ENCODE peak calls at places on chromosomes 13 and 19, in nine cellular contexts. Q, X, C, J, A, U, I, F and Y are unnamed samples.

GRCh38 chr19:30883071-30883470 is 466.2 kb downstream of the TSHZ3 start:
- DNase-seq in X (no peak), J (no peak), F (no peak), Q (no peak), C (no peak), U (no peak), A (no peak), I (no peak), Y (no peak)

GRCh38 chr13:44768775-44769578 is 192.8 kb upstream of the TSC22D1 start:
- DNase-seq in J (no peak), X (no peak), A (no peak), F (no peak), C (no peak), Q (peak), U (no peak), I (no peak), Y (no peak)

GRCh38 chr19:38650180-38650775 is 2.8 kb downstream of the ACTN4 start:
- DNase-seq in A (no peak), I (peak), F (no peak), U (no peak), X (no peak), J (no peak), Q (no peak), C (no peak), Y (no peak)

GRCh38 chr13:60583196-60583908 is 186.3 kb downstream of the TDRD3 start:
- DNase-seq in J (no peak), A (peak), F (no peak), Q (peak), U (no peak), I (peak), X (no peak), C (no peak), Y (no peak)

GRCh38 chr13:110560606-110561334 is 752 bp downstream of the RAB20 start:
- DNase-seq in F (peak), Q (no peak), X (no peak), U (no peak), C (no peak), A (no peak), J (no peak), I (no peak), Y (no peak)

GRCh38 chr19:10888421-10888866 is 17.1 kb downstream of the CARM1 start:
- DNase-seq in U (no peak), X (no peak), F (no peak), A (no peak), I (no peak), J (no peak), Q (no peak), C (no peak), Y (no peak)

GRCh38 chr13:50645092-50645491 is 198.4 kb downstream of the DLEU7 start:
- DNase-seq in J (no peak), C (no peak), X (no peak), Q (peak), A (peak), U (no peak), F (no peak), I (no peak), Y (no peak)

GRCh38 chr19:17473041-17473440 is 2.7 kb downstream of the SLC27A1 start:
- DNase-seq in C (no peak), I (no peak), Q (peak), U (no peak), X (no peak), A (peak), F (no peak), J (no peak), Y (no peak)

GRCh38 chr19:10471909-10472308 is 31.2 kb downstream of the KEAP1 start:
- DNase-seq in X (no peak), I (no peak), J (no peak), Q (peak), U (no peak), A (peak), F (no peak), C (no peak), Y (no peak)

GRCh38 chr19:1001538-1002166 is 1.4 kb downstream of the GRIN3B start:
- DNase-seq in A (no peak), U (peak), J (peak), Q (no peak), F (no peak), I (peak), C (peak), X (no peak), Y (peak)

GRCh38 chr19:44758596-44758995 is 10.1 kb downstream of the BCL3 start:
- DNase-seq in U (no peak), A (no peak), Q (no peak), J (no peak), C (no peak), I (no peak), F (no peak), X (no peak), Y (no peak)

GRCh38 chr13:79385694-79386093 is 20.4 kb downstream of the RBM26 start:
- DNase-seq in X (no peak), U (no peak), A (peak), Q (peak), J (peak), I (no peak), F (no peak), C (no peak), Y (no peak)

GRCh38 chr13:31908696-31909386 is 122.7 kb upstream of the FRY start:
- DNase-seq in C (no peak), F (no peak), A (no peak), X (no peak), I (no peak), J (no peak), U (no peak), Q (no peak), Y (no peak)

GRCh38 chr13:25391932-25392331 is 20.2 kb downstream of the ATP8A2 start:
- DNase-seq in C (no peak), A (no peak), J (no peak), U (no peak), X (no peak), Q (no peak), I (no peak), F (no peak), Y (no peak)

GRCh38 chr19:455031-455705 is 5.7 kb downstream of the SHC2 start:
- DNase-seq in F (no peak), X (no peak), I (no peak), U (no peak), J (no peak), A (no peak), Q (no peak), C (no peak), Y (no peak)

GRCh38 chr19:13505761-13506549 is at the start of gene CACNA1A:
- DNase-seq in F (no peak), I (no peak), A (no peak), U (no peak), X (no peak), Q (no peak), J (no peak), C (no peak), Y (peak)

DNA sequence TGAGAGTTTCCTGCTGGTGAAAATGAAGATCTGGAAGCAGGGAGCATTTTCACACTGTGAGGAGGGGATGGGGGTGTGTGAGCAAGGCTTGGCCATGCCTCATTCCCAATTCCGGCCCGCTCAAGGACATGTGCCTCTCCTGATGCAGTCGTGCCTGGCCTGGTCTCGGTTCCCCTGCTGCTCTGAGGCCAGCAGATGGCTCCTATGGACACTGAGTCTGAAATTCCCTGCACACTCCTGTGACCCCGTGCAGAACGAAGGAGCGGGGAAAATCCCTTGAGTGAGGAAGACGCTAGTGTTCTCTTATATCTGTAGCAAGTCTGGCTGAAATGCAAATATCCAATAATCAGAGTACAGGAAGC is 363 bp upstream of the ZNF763 start:
- DNase-seq in Q (no peak), I (no peak), C (peak), F (no peak), U (peak), X (no peak), A (no peak), J (no peak), Y (no peak)
- TF ChIP-seq CTCF in Q (peak), I (no peak), C (no peak), F (no peak), U (no peak), X (no peak), A (peak), J (no peak), Y (no peak)

DNA sequence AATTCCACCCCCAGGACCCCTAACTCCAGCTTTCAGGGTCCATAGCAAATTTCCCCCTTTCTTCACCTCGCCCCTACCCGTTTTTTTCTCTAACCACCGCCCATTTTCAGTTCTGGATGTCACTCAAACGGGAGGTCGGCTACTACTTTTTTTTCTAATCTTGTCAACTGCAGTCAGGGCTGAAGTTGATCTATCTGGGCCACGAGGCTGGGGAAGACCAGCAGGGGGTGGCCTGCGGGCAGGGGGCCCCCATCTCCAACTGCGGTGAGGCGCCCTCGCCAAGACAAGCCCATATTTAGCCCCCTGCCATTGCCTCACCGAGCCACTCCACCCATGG is 748 bp downstream of the LHFPL6 start:
- DNase-seq in I (no peak), J (no peak), Q (peak), A (no peak), U (no peak), X (no peak), F (no peak), C (no peak), Y (no peak)
- TF ChIP-seq CTCF in I (no peak), J (no peak), Q (no peak), A (no peak), U (no peak), X (no peak), F (no peak), C (no peak), Y (no peak)

DNA sequence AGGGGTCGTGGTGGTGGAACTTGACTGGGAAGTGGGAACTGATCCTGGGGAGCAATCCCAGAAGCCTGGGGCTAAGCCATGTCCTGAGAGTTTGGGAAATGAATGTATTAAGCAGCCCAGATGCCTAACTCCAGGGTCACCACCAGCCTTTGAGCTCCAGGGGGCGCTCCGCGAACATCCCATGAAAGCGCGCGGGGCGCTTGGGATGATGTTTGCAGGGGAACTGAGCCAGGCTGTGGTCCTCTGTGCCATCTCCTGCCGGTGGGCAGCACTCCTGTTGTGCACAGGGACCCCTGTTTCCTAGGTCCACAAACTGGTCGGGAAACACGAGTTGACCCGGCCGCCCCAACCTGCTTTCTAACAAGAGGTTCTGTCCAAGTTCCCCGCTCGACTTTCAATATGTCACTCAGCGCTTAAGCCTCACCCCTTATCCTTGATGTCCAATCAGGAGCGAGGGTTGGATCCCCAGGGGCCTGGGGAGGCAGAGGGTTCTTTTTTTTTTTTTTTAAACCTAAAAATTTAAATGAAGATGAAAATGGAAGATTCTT is 14.4 kb downstream of the LEUTX start:
- DNase-seq in Q (peak), C (peak), X (peak), A (peak), J (peak), U (peak), F (peak), I (peak), Y (peak)
- TF ChIP-seq CTCF in Q (peak), C (peak), X (peak), A (peak), J (peak), U (peak), F (peak), I (peak), Y (peak)

GRCh38 chr13:23715092-23715761 is 145.0 kb downstream of the TNFRSF19 start:
- DNase-seq in F (no peak), C (no peak), J (no peak), Q (no peak), A (no peak), I (no peak), X (no peak), U (no peak), Y (no peak)
- TF ChIP-seq CTCF in F (no peak), C (no peak), J (no peak), Q (no peak), A (peak), I (no peak), X (no peak), U (no peak), Y (no peak)